ENCODE peak calls at places on chromosomes 2 and 18, in seven cellular contexts. One of them, this sample, is unnamed.

GRCh38 chr2:121707344-121707919 is 29.2 kb downstream of the NIFK start:
- DNase-seq in IMR-90: no peak
- DNase-seq in COR-L47: no peak
- DNase-seq in stimulated activated CD4-positive, alpha-beta T cell treated with anti-CD3 and anti-CD28 coated beads, Interleukin-4, amount 100 ng/mL, for 1 hour: no peak
- DNase-seq in M059J: peak
- DNase-seq in iris pigment epithelial cell: no peak
- DNase-seq in activated naive CD4-positive, alpha-beta T cell treated with anti-CD3 and anti-CD28 coated beads for 36 hours: no peak
- DNase-seq in this sample: no peak

GRCh38 chr18:59907172-59907571 is 7.4 kb downstream of the PMAIP1 start:
- DNase-seq in activated naive CD4-positive, alpha-beta T cell treated with anti-CD3 and anti-CD28 coated beads for 36 hours: peak
- DNase-seq in COR-L47: no peak
- DNase-seq in IMR-90: no peak
- DNase-seq in stimulated activated CD4-positive, alpha-beta T cell treated with anti-CD3 and anti-CD28 coated beads, Interleukin-4, amount 100 ng/mL, for 1 hour: no peak
- DNase-seq in iris pigment epithelial cell: no peak
- DNase-seq in M059J: peak
- DNase-seq in this sample: no peak

GRCh38 chr2:71190959-71191943 is 35.7 kb downstream of the PAIP2B start:
- DNase-seq in stimulated activated CD4-positive, alpha-beta T cell treated with anti-CD3 and anti-CD28 coated beads, Interleukin-4, amount 100 ng/mL, for 1 hour: no peak
- DNase-seq in activated naive CD4-positive, alpha-beta T cell treated with anti-CD3 and anti-CD28 coated beads for 36 hours: no peak
- DNase-seq in IMR-90: peak
- DNase-seq in iris pigment epithelial cell: peak
- DNase-seq in COR-L47: no peak
- DNase-seq in M059J: peak
- DNase-seq in this sample: peak

GRCh38 chr2:143087033-143087432 is 42.2 kb upstream of the ARHGAP15 start:
- DNase-seq in COR-L47: no peak
- DNase-seq in IMR-90: peak
- DNase-seq in stimulated activated CD4-positive, alpha-beta T cell treated with anti-CD3 and anti-CD28 coated beads, Interleukin-4, amount 100 ng/mL, for 1 hour: no peak
- DNase-seq in M059J: peak
- DNase-seq in activated naive CD4-positive, alpha-beta T cell treated with anti-CD3 and anti-CD28 coated beads for 36 hours: no peak
- DNase-seq in iris pigment epithelial cell: peak
- DNase-seq in this sample: no peak

GRCh38 chr2:239956818-239957261 is 68.3 kb downstream of the NDUFA10 start:
- DNase-seq in M059J: no peak
- DNase-seq in stimulated activated CD4-positive, alpha-beta T cell treated with anti-CD3 and anti-CD28 coated beads, Interleukin-4, amount 100 ng/mL, for 1 hour: no peak
- DNase-seq in iris pigment epithelial cell: no peak
- DNase-seq in IMR-90: no peak
- DNase-seq in COR-L47: no peak
- DNase-seq in activated naive CD4-positive, alpha-beta T cell treated with anti-CD3 and anti-CD28 coated beads for 36 hours: no peak
- DNase-seq in this sample: no peak

GRCh38 chr2:136647039-136647438 is 118.3 kb upstream of the THSD7B start:
- DNase-seq in iris pigment epithelial cell: no peak
- DNase-seq in M059J: no peak
- DNase-seq in IMR-90: no peak
- DNase-seq in COR-L47: no peak
- DNase-seq in activated naive CD4-positive, alpha-beta T cell treated with anti-CD3 and anti-CD28 coated beads for 36 hours: no peak
- DNase-seq in stimulated activated CD4-positive, alpha-beta T cell treated with anti-CD3 and anti-CD28 coated beads, Interleukin-4, amount 100 ng/mL, for 1 hour: no peak
- DNase-seq in this sample: no peak

GRCh38 chr2:200756618-200757321 is 54.9 kb upstream of the BZW1 start:
- DNase-seq in IMR-90: peak
- DNase-seq in COR-L47: no peak
- DNase-seq in activated naive CD4-positive, alpha-beta T cell treated with anti-CD3 and anti-CD28 coated beads for 36 hours: no peak
- DNase-seq in stimulated activated CD4-positive, alpha-beta T cell treated with anti-CD3 and anti-CD28 coated beads, Interleukin-4, amount 100 ng/mL, for 1 hour: no peak
- DNase-seq in iris pigment epithelial cell: peak
- DNase-seq in M059J: peak
- DNase-seq in this sample: no peak

GRCh38 chr2:188693111-188693510 is 281.1 kb upstream of the COL3A1 start:
- DNase-seq in IMR-90: no peak
- DNase-seq in iris pigment epithelial cell: no peak
- DNase-seq in activated naive CD4-positive, alpha-beta T cell treated with anti-CD3 and anti-CD28 coated beads for 36 hours: no peak
- DNase-seq in stimulated activated CD4-positive, alpha-beta T cell treated with anti-CD3 and anti-CD28 coated beads, Interleukin-4, amount 100 ng/mL, for 1 hour: no peak
- DNase-seq in M059J: peak
- DNase-seq in COR-L47: no peak
- DNase-seq in this sample: no peak

GRCh38 chr2:23745068-23745725 is 181.7 kb downstream of the ATAD2B start:
- DNase-seq in stimulated activated CD4-positive, alpha-beta T cell treated with anti-CD3 and anti-CD28 coated beads, Interleukin-4, amount 100 ng/mL, for 1 hour: no peak
- DNase-seq in M059J: no peak
- DNase-seq in activated naive CD4-positive, alpha-beta T cell treated with anti-CD3 and anti-CD28 coated beads for 36 hours: no peak
- DNase-seq in iris pigment epithelial cell: no peak
- DNase-seq in IMR-90: no peak
- DNase-seq in COR-L47: no peak
- DNase-seq in this sample: no peak

GRCh38 chr2:149021271-149021719 is 17.2 kb upstream of the LYPD6B start:
- DNase-seq in stimulated activated CD4-positive, alpha-beta T cell treated with anti-CD3 and anti-CD28 coated beads, Interleukin-4, amount 100 ng/mL, for 1 hour: no peak
- DNase-seq in activated naive CD4-positive, alpha-beta T cell treated with anti-CD3 and anti-CD28 coated beads for 36 hours: no peak
- DNase-seq in COR-L47: no peak
- DNase-seq in iris pigment epithelial cell: peak
- DNase-seq in M059J: no peak
- DNase-seq in IMR-90: no peak
- DNase-seq in this sample: no peak

GRCh38 chr2:100197643-100198153 is 55.3 kb upstream of the AFF3 start:
- DNase-seq in M059J: no peak
- DNase-seq in IMR-90: peak
- DNase-seq in activated naive CD4-positive, alpha-beta T cell treated with anti-CD3 and anti-CD28 coated beads for 36 hours: no peak
- DNase-seq in COR-L47: no peak
- DNase-seq in iris pigment epithelial cell: peak
- DNase-seq in stimulated activated CD4-positive, alpha-beta T cell treated with anti-CD3 and anti-CD28 coated beads, Interleukin-4, amount 100 ng/mL, for 1 hour: no peak
- DNase-seq in this sample: no peak

GRCh38 chr2:118986733-118987132 is 44.7 kb downstream of the MARCO start:
- DNase-seq in iris pigment epithelial cell: no peak
- DNase-seq in IMR-90: no peak
- DNase-seq in stimulated activated CD4-positive, alpha-beta T cell treated with anti-CD3 and anti-CD28 coated beads, Interleukin-4, amount 100 ng/mL, for 1 hour: no peak
- DNase-seq in M059J: no peak
- DNase-seq in COR-L47: no peak
- DNase-seq in activated naive CD4-positive, alpha-beta T cell treated with anti-CD3 and anti-CD28 coated beads for 36 hours: no peak
- DNase-seq in this sample: no peak

This sample was measured in NCI-H1694 treated with DMSO at 0.1 percent for 48 hours.